ENCODE peak calls at places on chromosomes 11 and 22, in ten cellular contexts. V is ELR; T is retina; P is NCI-H2081; H is Daoy; S is activated CD4-positive, alpha-beta memory T cell treated with anti-CD3 and anti-CD28 coated beads, Interleukin-2, amount 10 ng/mL, durations not matched to agents 7 days and 5 days; M is AG20443; A is stimulated activated CD8-positive, alpha-beta memory T cell treated with anti-CD3 and anti-CD28 coated beads, Interleukin-2, amount 100 ng/mL, for 48 hours; Q is non-pigmented ciliary epithelial cell; J is stimulated activated CD4-positive, alpha-beta T cell treated with anti-CD3 and anti-CD28 coated beads, Interleukin-4, amount 100 ng/mL, for 1 hour. E is an unnamed sample.

GRCh38 chr11:43812471-43812870 is 68.2 kb upstream of the ALKBH3 start:
- DNase-seq in V (no peak), T (no peak), P (no peak), H (no peak), S (no peak), M (no peak), A (no peak), Q (no peak), J (no peak), E (no peak)

GRCh38 chr11:1224491-1225385 is 1.9 kb downstream of the MUC5B start:
- DNase-seq in V (no peak), T (no peak), P (no peak), H (no peak), S (no peak), M (no peak), A (no peak), Q (no peak), J (no peak), E (no peak)

GRCh38 chr11:7597620-7598019 is 75.7 kb downstream of the CYB5R2 start:
- DNase-seq in V (no peak), T (no peak), P (no peak), H (no peak), S (no peak), M (no peak), A (no peak), Q (no peak), J (no peak), E (no peak)

GRCh38 chr11:14357843-14358728 is 897 bp downstream of the RRAS2 start:
- DNase-seq in V (peak; percentile 79), T (peak; percentile 87), P (peak; percentile 31), H (peak; percentile 78), S (peak; percentile 41), M (peak; percentile 84), A (no peak), Q (no peak), J (peak; percentile 40), E (peak; percentile 18)

GRCh38 chr11:8812438-8812837 is 98.6 kb upstream of the AKIP1 start:
- DNase-seq in V (no peak), T (no peak), P (no peak), H (no peak), S (no peak), M (no peak), A (no peak), Q (no peak), J (no peak), E (no peak)

GRCh38 chr22:50189184-50189848 is 3.6 kb downstream of the TRABD start:
- DNase-seq in V (no peak), T (no peak), P (peak; percentile 16), H (no peak), S (no peak), M (no peak), A (no peak), Q (no peak), J (no peak), E (no peak)

GRCh38 chr22:24501366-24502005 is 6.4 kb downstream of the UPB1 start:
- DNase-seq in V (no peak), T (no peak), P (no peak), H (no peak), S (no peak), M (no peak), A (no peak), Q (no peak), J (no peak), E (no peak)

GRCh38 chr22:45878901-45879551 is 97.9 kb downstream of the WNT7B start:
- DNase-seq in V (no peak), T (peak; percentile 63), P (no peak), H (peak; percentile 3), S (no peak), M (no peak), A (no peak), Q (no peak), J (no peak), E (no peak)

GRCh38 chr22:23849009-23850006 is 8.4 kb upstream of the SLC2A11 start:
- DNase-seq in V (peak; percentile 82), T (peak; percentile 95), P (peak; percentile 63), H (peak; percentile 79), S (peak; percentile 86), M (peak; percentile 94), A (peak; percentile 83), Q (no peak), J (peak; percentile 89), E (peak; percentile 83)

GRCh38 chr11:80898910-80899309 is 1458.1 kb upstream of the TENM4 start:
- DNase-seq in V (no peak), T (no peak), P (no peak), H (no peak), S (no peak), M (no peak), A (no peak), Q (no peak), J (no peak), E (no peak)

GRCh38 chr11:59676205-59676604 is 7.4 kb upstream of the PATL1 start:
- DNase-seq in V (no peak), T (no peak), P (no peak), H (no peak), S (no peak), M (no peak), A (no peak), Q (no peak), J (no peak), E (no peak)

GRCh38 chr11:96246718-96247540 is 96.1 kb downstream of the MAML2 start:
- DNase-seq in V (no peak), T (no peak), P (peak; percentile 46), H (peak; percentile 66), S (no peak), M (peak; percentile 38), A (no peak), Q (no peak), J (no peak), E (no peak)

GRCh38 chr11:59112494-59112893 is 5.5 kb downstream of the FAM111B start:
- DNase-seq in V (peak; percentile 69), T (no peak), P (no peak), H (no peak), S (no peak), M (no peak), A (no peak), Q (no peak), J (no peak), E (no peak)

GRCh38 chr11:59142530-59143507 is at the start of gene FAM111A:
- DNase-seq in V (peak; percentile 92), T (peak; percentile 91), P (peak; percentile 72), H (peak; percentile 91), S (peak; percentile 91), M (peak; percentile 91), A (peak; percentile 76), Q (peak; percentile 54), J (peak; percentile 75), E (peak; percentile 74)

GRCh38 chr11:127103586-127104388 is 103.2 kb upstream of the KIRREL3 start:
- DNase-seq in V (no peak), T (no peak), P (no peak), H (no peak), S (no peak), M (no peak), A (no peak), Q (no peak), J (no peak), E (no peak)

GRCh38 chr22:46183733-46184132 is 33.4 kb downstream of the PPARA start:
- DNase-seq in V (no peak), T (no peak), P (no peak), H (no peak), S (no peak), M (no peak), A (no peak), Q (no peak), J (no peak), E (no peak)

GRCh38 chr11:119700536-119701346 is 28.3 kb downstream of the NECTIN1 start:
- DNase-seq in V (peak; percentile 74), T (no peak), P (no peak), H (no peak), S (peak; percentile 32), M (no peak), A (peak; percentile 14), Q (no peak), J (no peak), E (no peak)

GRCh38 chr11:129214710-129215295 is 22.7 kb upstream of the ARHGAP32 start:
- DNase-seq in V (no peak), T (no peak), P (no peak), H (no peak), S (no peak), M (no peak), A (no peak), Q (no peak), J (no peak), E (no peak)

GRCh38 chr11:66002648-66003225 is 434 bp downstream of the BANF1 start:
- DNase-seq in V (no peak), T (no peak), P (no peak), H (no peak), S (no peak), M (peak; percentile 84), A (no peak), Q (no peak), J (peak; percentile 71), E (no peak)

GRCh38 chr11:63019506-63019905 is 3.9 kb upstream of the SLC22A8 start:
- DNase-seq in V (no peak), T (no peak), P (no peak), H (no peak), S (no peak), M (no peak), A (no peak), Q (no peak), J (no peak), E (no peak)

GRCh38 chr11:1682225-1682901 is 14.6 kb upstream of the KRTAP5-6 start:
- DNase-seq in V (no peak), T (no peak), P (no peak), H (no peak), S (no peak), M (no peak), A (no peak), Q (no peak), J (no peak), E (no peak)

GRCh38 chr11:61972112-61972795 is 4.8 kb upstream of the FTH1 start:
- DNase-seq in V (no peak), T (no peak), P (no peak), H (no peak), S (no peak), M (no peak), A (no peak), Q (peak; percentile 65), J (no peak), E (no peak)